ENCODE peak calls at places on chromosomes 12 and 14, in eight cellular contexts. One of them, this sample, is unnamed.

GRCh38 chr14:64549805-64550538 is at the start of gene PPP1R36:
- DNase-seq in iris pigment epithelial cell: no peak
- DNase-seq in HuH-7.5: no peak
- DNase-seq in GDM1: no peak
- DNase-seq in NCI-H2029 treated with DMSO at 0.1 percent for 48 hours: no peak
- DNase-seq in AG04450: no peak
- DNase-seq in RPMI7951: peak; percentile 31
- DNase-seq in WTC11: peak; percentile 40
- DNase-seq in this sample: no peak

GRCh38 chr14:24368562-24369252 is 723 bp downstream of the NFATC4 start:
- DNase-seq in NCI-H2029 treated with DMSO at 0.1 percent for 48 hours: no peak
- DNase-seq in RPMI7951: peak; percentile 78
- DNase-seq in GDM1: peak; percentile 40
- DNase-seq in WTC11: peak; percentile 82
- DNase-seq in HuH-7.5: no peak
- DNase-seq in AG04450: no peak
- DNase-seq in iris pigment epithelial cell: peak; percentile 38
- DNase-seq in this sample: peak; percentile 46

GRCh38 chr12:14828896-14829295 is 14.4 kb downstream of the ART4 start:
- DNase-seq in iris pigment epithelial cell: peak; percentile 63
- DNase-seq in WTC11: no peak
- DNase-seq in RPMI7951: peak; percentile 61
- DNase-seq in GDM1: no peak
- DNase-seq in AG04450: no peak
- DNase-seq in HuH-7.5: no peak
- DNase-seq in NCI-H2029 treated with DMSO at 0.1 percent for 48 hours: no peak
- DNase-seq in this sample: peak; percentile 42

GRCh38 chr12:41254004-41254403 is 65.9 kb downstream of the PDZRN4 start:
- DNase-seq in HuH-7.5: no peak
- DNase-seq in iris pigment epithelial cell: no peak
- DNase-seq in NCI-H2029 treated with DMSO at 0.1 percent for 48 hours: no peak
- DNase-seq in WTC11: no peak
- DNase-seq in RPMI7951: no peak
- DNase-seq in GDM1: no peak
- DNase-seq in AG04450: no peak
- DNase-seq in this sample: no peak

GRCh38 chr12:64004639-64005038 is 160.1 kb downstream of the SRGAP1 start:
- DNase-seq in iris pigment epithelial cell: peak; percentile 92
- DNase-seq in GDM1: no peak
- DNase-seq in AG04450: no peak
- DNase-seq in RPMI7951: no peak
- DNase-seq in WTC11: no peak
- DNase-seq in NCI-H2029 treated with DMSO at 0.1 percent for 48 hours: no peak
- DNase-seq in HuH-7.5: no peak
- DNase-seq in this sample: peak; percentile 44

GRCh38 chr14:22415633-22415959 is 173.4 kb downstream of the DAD1 start:
- DNase-seq in WTC11: no peak
- DNase-seq in iris pigment epithelial cell: no peak
- DNase-seq in HuH-7.5: no peak
- DNase-seq in RPMI7951: no peak
- DNase-seq in AG04450: no peak
- DNase-seq in GDM1: no peak
- DNase-seq in NCI-H2029 treated with DMSO at 0.1 percent for 48 hours: no peak
- DNase-seq in this sample: no peak

GRCh38 chr14:101215936-101216335 is 312.4 kb upstream of the RTL1 start:
- DNase-seq in iris pigment epithelial cell: no peak
- DNase-seq in GDM1: no peak
- DNase-seq in NCI-H2029 treated with DMSO at 0.1 percent for 48 hours: no peak
- DNase-seq in AG04450: no peak
- DNase-seq in HuH-7.5: no peak
- DNase-seq in WTC11: peak; percentile 4
- DNase-seq in RPMI7951: no peak
- DNase-seq in this sample: no peak

GRCh38 chr12:132018193-132018916 is 68.6 kb downstream of the EP400 start:
- DNase-seq in GDM1: no peak
- DNase-seq in WTC11: no peak
- DNase-seq in iris pigment epithelial cell: no peak
- DNase-seq in RPMI7951: peak; percentile 3
- DNase-seq in AG04450: no peak
- DNase-seq in NCI-H2029 treated with DMSO at 0.1 percent for 48 hours: no peak
- DNase-seq in HuH-7.5: no peak
- DNase-seq in this sample: no peak

GRCh38 chr12:108570743-108571603 is 8.6 kb downstream of the ISCU start:
- DNase-seq in HuH-7.5: no peak
- DNase-seq in iris pigment epithelial cell: peak; percentile 51
- DNase-seq in AG04450: no peak
- DNase-seq in WTC11: no peak
- DNase-seq in GDM1: no peak
- DNase-seq in RPMI7951: peak; percentile 66
- DNase-seq in NCI-H2029 treated with DMSO at 0.1 percent for 48 hours: no peak
- DNase-seq in this sample: peak; percentile 14

GRCh38 chr12:12182926-12183325 is 83.9 kb downstream of the LRP6 start:
- DNase-seq in GDM1: no peak
- DNase-seq in AG04450: peak; percentile 48
- DNase-seq in RPMI7951: peak; percentile 13
- DNase-seq in HuH-7.5: no peak
- DNase-seq in NCI-H2029 treated with DMSO at 0.1 percent for 48 hours: peak; percentile 69
- DNase-seq in WTC11: no peak
- DNase-seq in iris pigment epithelial cell: peak; percentile 61
- DNase-seq in this sample: peak; percentile 14

GRCh38 chr12:124764451-124764850 is 99.2 kb downstream of the SCARB1 start:
- DNase-seq in HuH-7.5: no peak
- DNase-seq in RPMI7951: peak; percentile 82
- DNase-seq in AG04450: no peak
- DNase-seq in iris pigment epithelial cell: peak; percentile 89
- DNase-seq in NCI-H2029 treated with DMSO at 0.1 percent for 48 hours: no peak
- DNase-seq in GDM1: peak; percentile 24
- DNase-seq in WTC11: peak; percentile 61
- DNase-seq in this sample: peak; percentile 81

GRCh38 chr12:58584885-58585284 is 335.4 kb downstream of the LRIG3 start:
- DNase-seq in AG04450: no peak
- DNase-seq in iris pigment epithelial cell: no peak
- DNase-seq in RPMI7951: no peak
- DNase-seq in NCI-H2029 treated with DMSO at 0.1 percent for 48 hours: no peak
- DNase-seq in GDM1: no peak
- DNase-seq in WTC11: no peak
- DNase-seq in HuH-7.5: no peak
- DNase-seq in this sample: peak; percentile 18

GRCh38 chr14:50769893-50770500 is 61.0 kb downstream of the NIN start:
- DNase-seq in iris pigment epithelial cell: no peak
- DNase-seq in AG04450: no peak
- DNase-seq in NCI-H2029 treated with DMSO at 0.1 percent for 48 hours: no peak
- DNase-seq in GDM1: no peak
- DNase-seq in HuH-7.5: no peak
- DNase-seq in RPMI7951: no peak
- DNase-seq in WTC11: no peak
- DNase-seq in this sample: no peak

GRCh38 chr12:121823101-121823726 is 19.4 kb downstream of the SETD1B start:
- DNase-seq in GDM1: no peak
- DNase-seq in HuH-7.5: no peak
- DNase-seq in RPMI7951: no peak
- DNase-seq in AG04450: no peak
- DNase-seq in NCI-H2029 treated with DMSO at 0.1 percent for 48 hours: no peak
- DNase-seq in iris pigment epithelial cell: no peak
- DNase-seq in WTC11: no peak
- DNase-seq in this sample: no peak